ENCODE peak calls at places on chromosomes 7 and 10, in nine cellular contexts. One of them, this sample, is unnamed.
A peak's percentile ranks its signal among the peaks of the same experiment; 100 is the strongest.

GRCh38 chr10:132898391-132899053 is 43.8 kb downstream of the CFAP46 start:
- DNase-seq in DMS153: no peak
- DNase-seq in fibroblast of lung: no peak
- DNase-seq in HS-27A: no peak
- DNase-seq in right lobe of liver: peak; percentile 10
- DNase-seq in CD4-positive, alpha-beta memory T cell: no peak
- DNase-seq in T1000: no peak
- DNase-seq in activated CD4-positive, alpha-beta T cell treated with anti-CD3 and anti-CD28 coated beads for 1 hour: no peak
- DNase-seq in retinal pigment epithelial cell: no peak
- DNase-seq in this sample: no peak

GRCh38 chr7:7739718-7740355 is 21.4 kb upstream of the RPA3 start:
- DNase-seq in DMS153: no peak
- DNase-seq in fibroblast of lung: no peak
- DNase-seq in HS-27A: no peak
- DNase-seq in right lobe of liver: no peak
- DNase-seq in CD4-positive, alpha-beta memory T cell: no peak
- DNase-seq in T1000: no peak
- DNase-seq in activated CD4-positive, alpha-beta T cell treated with anti-CD3 and anti-CD28 coated beads for 1 hour: no peak
- DNase-seq in retinal pigment epithelial cell: no peak
- DNase-seq in this sample: no peak

GRCh38 chr10:131267814-131268095 is 43.8 kb downstream of the TCERG1L start:
- DNase-seq in DMS153: no peak
- DNase-seq in fibroblast of lung: no peak
- DNase-seq in HS-27A: no peak
- DNase-seq in right lobe of liver: no peak
- DNase-seq in CD4-positive, alpha-beta memory T cell: no peak
- DNase-seq in T1000: no peak
- DNase-seq in activated CD4-positive, alpha-beta T cell treated with anti-CD3 and anti-CD28 coated beads for 1 hour: no peak
- DNase-seq in retinal pigment epithelial cell: no peak
- DNase-seq in this sample: no peak

GRCh38 chr7:96266015-96266414 is 55.9 kb downstream of the SLC25A13 start:
- DNase-seq in DMS153: no peak
- DNase-seq in fibroblast of lung: no peak
- DNase-seq in HS-27A: no peak
- DNase-seq in right lobe of liver: no peak
- DNase-seq in CD4-positive, alpha-beta memory T cell: no peak
- DNase-seq in T1000: no peak
- DNase-seq in activated CD4-positive, alpha-beta T cell treated with anti-CD3 and anti-CD28 coated beads for 1 hour: no peak
- DNase-seq in retinal pigment epithelial cell: no peak
- DNase-seq in this sample: no peak

GRCh38 chr7:1520574-1521234 is 9.8 kb upstream of the MAFK start:
- DNase-seq in DMS153: no peak
- DNase-seq in fibroblast of lung: peak; percentile 97
- DNase-seq in HS-27A: no peak
- DNase-seq in right lobe of liver: peak; percentile 33
- DNase-seq in CD4-positive, alpha-beta memory T cell: no peak
- DNase-seq in T1000: peak; percentile 96
- DNase-seq in activated CD4-positive, alpha-beta T cell treated with anti-CD3 and anti-CD28 coated beads for 1 hour: no peak
- DNase-seq in retinal pigment epithelial cell: no peak
- DNase-seq in this sample: no peak

GRCh38 chr7:134865001-134865845 is 85.8 kb downstream of the CALD1 start:
- DNase-seq in DMS153: no peak
- DNase-seq in fibroblast of lung: peak; percentile 64
- DNase-seq in HS-27A: no peak
- DNase-seq in right lobe of liver: no peak
- DNase-seq in CD4-positive, alpha-beta memory T cell: peak; percentile 60
- DNase-seq in T1000: no peak
- DNase-seq in activated CD4-positive, alpha-beta T cell treated with anti-CD3 and anti-CD28 coated beads for 1 hour: no peak
- DNase-seq in retinal pigment epithelial cell: no peak
- DNase-seq in this sample: no peak

GRCh38 chr10:5552376-5553321 is 27.9 kb downstream of the CALML3 start:
- DNase-seq in DMS153: no peak
- DNase-seq in fibroblast of lung: no peak
- DNase-seq in HS-27A: no peak
- DNase-seq in right lobe of liver: no peak
- DNase-seq in CD4-positive, alpha-beta memory T cell: no peak
- DNase-seq in T1000: no peak
- DNase-seq in activated CD4-positive, alpha-beta T cell treated with anti-CD3 and anti-CD28 coated beads for 1 hour: no peak
- DNase-seq in retinal pigment epithelial cell: no peak
- DNase-seq in this sample: no peak

GRCh38 chr7:31633894-31634494 is 53.0 kb upstream of the PPP1R17 start:
- DNase-seq in DMS153: peak; percentile 77
- DNase-seq in fibroblast of lung: peak; percentile 45
- DNase-seq in HS-27A: no peak
- DNase-seq in right lobe of liver: no peak
- DNase-seq in CD4-positive, alpha-beta memory T cell: no peak
- DNase-seq in T1000: no peak
- DNase-seq in activated CD4-positive, alpha-beta T cell treated with anti-CD3 and anti-CD28 coated beads for 1 hour: no peak
- DNase-seq in retinal pigment epithelial cell: peak; percentile 17
- DNase-seq in this sample: no peak

GRCh38 chr10:122029503-122030199 is 40.7 kb downstream of the TACC2 start:
- DNase-seq in DMS153: no peak
- DNase-seq in fibroblast of lung: no peak
- DNase-seq in HS-27A: no peak
- DNase-seq in right lobe of liver: no peak
- DNase-seq in CD4-positive, alpha-beta memory T cell: no peak
- DNase-seq in T1000: no peak
- DNase-seq in activated CD4-positive, alpha-beta T cell treated with anti-CD3 and anti-CD28 coated beads for 1 hour: no peak
- DNase-seq in retinal pigment epithelial cell: no peak
- DNase-seq in this sample: no peak

GRCh38 chr7:101681170-101682007 is 52.3 kb upstream of the MYL10 start:
- DNase-seq in DMS153: no peak
- DNase-seq in fibroblast of lung: peak; percentile 80
- DNase-seq in HS-27A: peak; percentile 48
- DNase-seq in right lobe of liver: peak; percentile 41
- DNase-seq in CD4-positive, alpha-beta memory T cell: no peak
- DNase-seq in T1000: peak; percentile 78
- DNase-seq in activated CD4-positive, alpha-beta T cell treated with anti-CD3 and anti-CD28 coated beads for 1 hour: no peak
- DNase-seq in retinal pigment epithelial cell: peak; percentile 88
- DNase-seq in this sample: no peak

GRCh38 chr10:18504161-18504560 is 147.2 kb downstream of the NSUN6 start:
- DNase-seq in DMS153: no peak
- DNase-seq in fibroblast of lung: no peak
- DNase-seq in HS-27A: no peak
- DNase-seq in right lobe of liver: no peak
- DNase-seq in CD4-positive, alpha-beta memory T cell: no peak
- DNase-seq in T1000: no peak
- DNase-seq in activated CD4-positive, alpha-beta T cell treated with anti-CD3 and anti-CD28 coated beads for 1 hour: no peak
- DNase-seq in retinal pigment epithelial cell: no peak
- DNase-seq in this sample: no peak

GRCh38 chr10:2798340-2798739 is 269.0 kb upstream of the PFKP start:
- DNase-seq in DMS153: no peak
- DNase-seq in fibroblast of lung: no peak
- DNase-seq in HS-27A: no peak
- DNase-seq in right lobe of liver: no peak
- DNase-seq in CD4-positive, alpha-beta memory T cell: no peak
- DNase-seq in T1000: no peak
- DNase-seq in activated CD4-positive, alpha-beta T cell treated with anti-CD3 and anti-CD28 coated beads for 1 hour: no peak
- DNase-seq in retinal pigment epithelial cell: no peak
- DNase-seq in this sample: no peak

GRCh38 chr10:9111983-9112382 is 1057.5 kb downstream of the GATA3 start:
- DNase-seq in DMS153: no peak
- DNase-seq in fibroblast of lung: no peak
- DNase-seq in HS-27A: no peak
- DNase-seq in right lobe of liver: no peak
- DNase-seq in CD4-positive, alpha-beta memory T cell: no peak
- DNase-seq in T1000: no peak
- DNase-seq in activated CD4-positive, alpha-beta T cell treated with anti-CD3 and anti-CD28 coated beads for 1 hour: no peak
- DNase-seq in retinal pigment epithelial cell: no peak
- DNase-seq in this sample: no peak

GRCh38 chr10:79938728-79939380 is 10.1 kb downstream of the SFTPD start:
- DNase-seq in DMS153: no peak
- DNase-seq in fibroblast of lung: no peak
- DNase-seq in HS-27A: no peak
- DNase-seq in right lobe of liver: peak; percentile 39
- DNase-seq in CD4-positive, alpha-beta memory T cell: no peak
- DNase-seq in T1000: no peak
- DNase-seq in activated CD4-positive, alpha-beta T cell treated with anti-CD3 and anti-CD28 coated beads for 1 hour: no peak
- DNase-seq in retinal pigment epithelial cell: no peak
- DNase-seq in this sample: no peak

GRCh38 chr10:75469018-75469616 is 37.7 kb downstream of the LRMDA start:
- DNase-seq in DMS153: no peak
- DNase-seq in fibroblast of lung: peak; percentile 99
- DNase-seq in HS-27A: no peak
- DNase-seq in right lobe of liver: no peak
- DNase-seq in CD4-positive, alpha-beta memory T cell: no peak
- DNase-seq in T1000: peak; percentile 69
- DNase-seq in activated CD4-positive, alpha-beta T cell treated with anti-CD3 and anti-CD28 coated beads for 1 hour: no peak
- DNase-seq in retinal pigment epithelial cell: peak; percentile 59
- DNase-seq in this sample: no peak

GRCh38 chr10:22792161-22792560 is 77.8 kb upstream of the PIP4K2A start:
- DNase-seq in DMS153: no peak
- DNase-seq in fibroblast of lung: no peak
- DNase-seq in HS-27A: no peak
- DNase-seq in right lobe of liver: no peak
- DNase-seq in CD4-positive, alpha-beta memory T cell: no peak
- DNase-seq in T1000: no peak
- DNase-seq in activated CD4-positive, alpha-beta T cell treated with anti-CD3 and anti-CD28 coated beads for 1 hour: no peak
- DNase-seq in retinal pigment epithelial cell: no peak
- DNase-seq in this sample: no peak

GRCh38 chr10:131769691-131770090 is 131.1 kb upstream of the PPP2R2D start:
- DNase-seq in DMS153: no peak
- DNase-seq in fibroblast of lung: no peak
- DNase-seq in HS-27A: no peak
- DNase-seq in right lobe of liver: peak; percentile 5
- DNase-seq in CD4-positive, alpha-beta memory T cell: no peak
- DNase-seq in T1000: no peak
- DNase-seq in activated CD4-positive, alpha-beta T cell treated with anti-CD3 and anti-CD28 coated beads for 1 hour: no peak
- DNase-seq in retinal pigment epithelial cell: no peak
- DNase-seq in this sample: no peak

GRCh38 chr7:65722361-65722792 is 150.5 kb upstream of the VKORC1L1 start:
- DNase-seq in DMS153: peak; percentile 81
- DNase-seq in fibroblast of lung: peak; percentile 28
- DNase-seq in HS-27A: no peak
- DNase-seq in right lobe of liver: peak; percentile 44
- DNase-seq in CD4-positive, alpha-beta memory T cell: peak; percentile 67
- DNase-seq in T1000: no peak
- DNase-seq in activated CD4-positive, alpha-beta T cell treated with anti-CD3 and anti-CD28 coated beads for 1 hour: peak; percentile 59
- DNase-seq in retinal pigment epithelial cell: no peak
- DNase-seq in this sample: peak; percentile 55

GRCh38 chr7:151429232-151429554 is 10.7 kb downstream of the CRYGN start:
- DNase-seq in DMS153: no peak
- DNase-seq in fibroblast of lung: no peak
- DNase-seq in HS-27A: no peak
- DNase-seq in right lobe of liver: no peak
- DNase-seq in CD4-positive, alpha-beta memory T cell: no peak
- DNase-seq in T1000: no peak
- DNase-seq in activated CD4-positive, alpha-beta T cell treated with anti-CD3 and anti-CD28 coated beads for 1 hour: no peak
- DNase-seq in retinal pigment epithelial cell: no peak
- DNase-seq in this sample: no peak

GRCh38 chr7:85806321-85806720 is 619.5 kb upstream of the SEMA3D start:
- DNase-seq in DMS153: no peak
- DNase-seq in fibroblast of lung: no peak
- DNase-seq in HS-27A: no peak
- DNase-seq in right lobe of liver: no peak
- DNase-seq in CD4-positive, alpha-beta memory T cell: no peak
- DNase-seq in T1000: no peak
- DNase-seq in activated CD4-positive, alpha-beta T cell treated with anti-CD3 and anti-CD28 coated beads for 1 hour: no peak
- DNase-seq in retinal pigment epithelial cell: no peak
- DNase-seq in this sample: no peak

GRCh38 chr7:70554646-70555045 is 577.3 kb upstream of the GALNT17 start:
- DNase-seq in DMS153: no peak
- DNase-seq in fibroblast of lung: no peak
- DNase-seq in HS-27A: no peak
- DNase-seq in right lobe of liver: no peak
- DNase-seq in CD4-positive, alpha-beta memory T cell: no peak
- DNase-seq in T1000: no peak
- DNase-seq in activated CD4-positive, alpha-beta T cell treated with anti-CD3 and anti-CD28 coated beads for 1 hour: no peak
- DNase-seq in retinal pigment epithelial cell: no peak
- DNase-seq in this sample: no peak

GRCh38 chr7:92806496-92806895 is 29.9 kb downstream of the CDK6 start:
- DNase-seq in DMS153: peak; percentile 53
- DNase-seq in fibroblast of lung: no peak
- DNase-seq in HS-27A: no peak
- DNase-seq in right lobe of liver: no peak
- DNase-seq in CD4-positive, alpha-beta memory T cell: no peak
- DNase-seq in T1000: no peak
- DNase-seq in activated CD4-positive, alpha-beta T cell treated with anti-CD3 and anti-CD28 coated beads for 1 hour: no peak
- DNase-seq in retinal pigment epithelial cell: no peak
- DNase-seq in this sample: no peak

GRCh38 chr10:115141254-115141653 is 48.1 kb downstream of the ATRNL1 start:
- DNase-seq in DMS153: no peak
- DNase-seq in fibroblast of lung: peak; percentile 48
- DNase-seq in HS-27A: no peak
- DNase-seq in right lobe of liver: no peak
- DNase-seq in CD4-positive, alpha-beta memory T cell: no peak
- DNase-seq in T1000: no peak
- DNase-seq in activated CD4-positive, alpha-beta T cell treated with anti-CD3 and anti-CD28 coated beads for 1 hour: no peak
- DNase-seq in retinal pigment epithelial cell: no peak
- DNase-seq in this sample: no peak

This sample was measured in NCI-H187.